ENCODE peak calls at places on chromosome 10, in nine cellular contexts. M is OCI-LY7, Q is PC-3, R is GM23338, B is GM23248, W is HCT116, T is MM.1S, L is neural progenitor cell, Z is SK-N-SH. I is an unnamed sample.

GRCh38 chr10:73044378-73045285 is 52.0 kb downstream of the P4HA1 start:
- DNase-seq in M (no peak), Q (peak), R (peak), B (peak), W (no peak), T (no peak), L (no peak), Z (no peak), I (no peak)

GRCh38 chr10:11058965-11059364 is 41.3 kb downstream of the CELF2 start:
- DNase-seq in M (no peak), Q (no peak), R (no peak), B (peak), W (no peak), T (no peak), L (no peak), Z (no peak), I (peak)

GRCh38 chr10:130407052-130407451 is 270.9 kb downstream of the GLRX3 start:
- DNase-seq in M (no peak), Q (no peak), R (no peak), B (no peak), W (no peak), T (no peak), L (no peak), Z (no peak), I (no peak)

GRCh38 chr10:71621783-71622526 is 97.6 kb downstream of the C10orf105 start:
- DNase-seq in M (peak), Q (peak), R (peak), B (peak), W (peak), T (no peak), L (peak), Z (no peak), I (peak)

GRCh38 chr10:5603091-5603847 is 63.1 kb downstream of the ASB13 start:
- DNase-seq in M (no peak), Q (no peak), R (no peak), B (no peak), W (no peak), T (peak), L (no peak), Z (no peak), I (no peak)

GRCh38 chr10:132167041-132167674 is 19.6 kb upstream of the DPYSL4 start:
- DNase-seq in M (no peak), Q (no peak), R (no peak), B (no peak), W (no peak), T (no peak), L (no peak), Z (no peak), I (no peak)

GRCh38 chr10:120729508-120729907 is 121.7 kb upstream of the WDR11 start:
- DNase-seq in M (no peak), Q (no peak), R (no peak), B (no peak), W (no peak), T (no peak), L (no peak), Z (no peak), I (no peak)

GRCh38 chr10:32995751-32996150 is 37.7 kb upstream of the ITGB1 start:
- DNase-seq in M (peak), Q (no peak), R (no peak), B (no peak), W (no peak), T (peak), L (no peak), Z (no peak), I (no peak)

GRCh38 chr10:84264611-84265141 is 19.8 kb downstream of the RGR start:
- DNase-seq in M (peak), Q (peak), R (peak), B (peak), W (peak), T (peak), L (peak), Z (peak), I (peak)

GRCh38 chr10:60185426-60185825 is 204.2 kb downstream of the ANK3 start:
- DNase-seq in M (no peak), Q (no peak), R (no peak), B (peak), W (no peak), T (peak), L (no peak), Z (no peak), I (no peak)

GRCh38 chr10:31129261-31129660 is 97.6 kb upstream of the ZNF438 start:
- DNase-seq in M (no peak), Q (peak), R (peak), B (peak), W (no peak), T (no peak), L (peak), Z (no peak), I (peak)

GRCh38 chr10:113087082-113088029 is 137.3 kb downstream of the TCF7L2 start:
- DNase-seq in M (no peak), Q (peak), R (peak), B (peak), W (peak), T (no peak), L (no peak), Z (no peak), I (peak)

DNA sequence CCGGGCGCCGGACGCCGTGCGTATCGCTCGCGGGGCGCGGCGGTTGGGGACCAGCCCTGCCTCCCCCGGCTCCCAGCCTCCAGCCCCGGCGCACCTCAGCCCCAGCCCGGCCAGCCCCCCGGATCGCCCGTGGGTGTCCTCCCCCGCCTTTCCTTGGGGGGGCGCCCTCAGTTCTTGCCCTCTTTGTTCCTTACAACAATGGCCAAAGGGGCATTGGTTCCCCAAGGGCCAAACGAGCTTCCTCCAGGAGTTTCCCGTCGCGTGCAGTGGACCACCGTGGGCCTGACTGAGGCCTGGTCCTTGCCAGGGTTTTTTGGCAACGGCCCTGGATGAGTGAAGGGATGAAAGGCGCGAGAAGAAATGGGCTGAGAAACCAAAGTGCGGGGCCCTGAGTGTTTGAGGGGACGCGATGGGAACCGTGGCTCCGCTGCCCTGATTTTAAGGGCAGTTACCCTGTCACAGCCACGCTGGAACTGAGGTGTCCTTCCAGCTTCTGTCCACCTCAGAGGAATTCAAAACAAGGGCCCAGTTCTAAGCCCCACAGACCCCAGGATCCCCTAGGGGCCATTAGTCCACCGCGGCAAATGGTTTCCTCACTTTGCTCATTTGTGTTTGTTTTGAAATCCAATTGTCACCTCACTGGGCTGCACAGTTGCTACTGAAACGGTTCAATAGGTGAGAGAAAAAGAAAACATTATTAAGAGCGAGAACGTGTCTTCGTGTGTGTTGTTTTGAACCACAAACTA is 1.4 kb downstream of the MACROH2A2 start:
- DNase-seq in M (no peak), Q (peak), R (peak), B (no peak), W (peak), T (no peak), L (peak), Z (peak), I (peak)
- H3K27ac ChIP-seq in M (no peak), Q (no peak), R (no peak), B (no peak), W (peak), T (no peak), L (no peak), Z (peak), I (peak)

GRCh38 chr10:17007836-17008235 is 121.8 kb downstream of the CUBN start:
- DNase-seq in M (no peak), Q (no peak), R (no peak), B (no peak), W (no peak), T (no peak), L (no peak), Z (no peak), I (no peak)

GRCh38 chr10:17009228-17009700 is 120.3 kb downstream of the CUBN start:
- DNase-seq in M (no peak), Q (peak), R (no peak), B (peak), W (no peak), T (no peak), L (no peak), Z (no peak), I (no peak)

GRCh38 chr10:17005621-17006566 is 123.7 kb downstream of the CUBN start:
- DNase-seq in M (no peak), Q (peak), R (no peak), B (peak), W (no peak), T (no peak), L (no peak), Z (no peak), I (no peak)

GRCh38 chr10:17006631-17007161 is 122.9 kb downstream of the CUBN start:
- DNase-seq in M (no peak), Q (no peak), R (no peak), B (peak), W (no peak), T (no peak), L (no peak), Z (no peak), I (no peak)

GRCh38 chr10:17007381-17007780 is 122.2 kb downstream of the CUBN start:
- DNase-seq in M (no peak), Q (no peak), R (no peak), B (no peak), W (no peak), T (no peak), L (no peak), Z (no peak), I (no peak)
- TF ChIP-seq EZH2phosphoT487 in M (no peak), Q (no peak), R (no peak), B (no peak), W (no peak), T (no peak), L (no peak), Z (no peak), I (no peak)

DNA sequence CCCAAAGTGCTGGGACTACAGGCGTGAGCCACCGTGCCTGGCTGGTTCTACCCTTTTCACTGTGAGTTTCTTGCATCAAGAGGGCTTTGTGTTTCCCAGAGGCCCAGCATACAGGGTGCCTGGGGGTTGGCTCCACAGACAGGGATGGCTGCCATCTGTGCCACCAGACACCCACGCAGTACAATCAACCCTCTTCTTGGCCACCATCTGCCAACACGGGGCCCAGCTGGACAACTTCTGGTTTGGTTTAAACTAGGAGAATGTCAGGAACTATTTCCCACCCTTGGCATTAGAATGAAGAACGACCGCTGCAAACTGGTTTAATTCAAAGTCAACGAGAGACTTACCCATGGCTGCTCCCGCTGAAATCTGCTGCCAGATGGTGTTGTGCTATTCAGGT is 27.9 kb downstream of the NMT2 start:
- DNase-seq in M (no peak), Q (no peak), R (no peak), B (no peak), W (no peak), T (no peak), L (no peak), Z (peak), I (no peak)
- H3K27ac ChIP-seq in M (no peak), Q (no peak), R (no peak), B (no peak), W (no peak), T (no peak), L (no peak), Z (no peak), I (no peak)

GRCh38 chr10:18102404-18102803 is 37.8 kb upstream of the CACNB2 start:
- DNase-seq in M (no peak), Q (no peak), R (no peak), B (no peak), W (no peak), T (no peak), L (no peak), Z (no peak), I (no peak)

GRCh38 chr10:18098201-18098600 is 42.0 kb upstream of the CACNB2 start:
- DNase-seq in M (no peak), Q (no peak), R (no peak), B (no peak), W (no peak), T (no peak), L (no peak), Z (no peak), I (no peak)

GRCh38 chr10:18097524-18097923 is 42.7 kb upstream of the CACNB2 start:
- DNase-seq in M (no peak), Q (peak), R (no peak), B (peak), W (no peak), T (no peak), L (no peak), Z (no peak), I (no peak)

GRCh38 chr10:18099420-18099819 is 40.8 kb upstream of the CACNB2 start:
- DNase-seq in M (no peak), Q (no peak), R (no peak), B (peak), W (no peak), T (no peak), L (no peak), Z (no peak), I (no peak)

GRCh38 chr10:18100664-18101063 is 39.6 kb upstream of the CACNB2 start:
- DNase-seq in M (no peak), Q (no peak), R (no peak), B (peak), W (no peak), T (no peak), L (no peak), Z (no peak), I (no peak)
- TF ChIP-seq EZH2phosphoT487 in M (no peak), Q (no peak), R (no peak), B (no peak), W (no peak), T (no peak), L (no peak), Z (no peak), I (no peak)

I was measured in hepatocyte.